ENCODE peak calls at places on chromosomes 12 and 14, in six cellular contexts. L is body of pancreas, S is mammary epithelial cell, Z is lower lobe of right lung, A is esophagus squamous epithelium, U is glutamatergic neuron. D is an unnamed sample.

GRCh38 chr12:1474059-1474537 is 120.3 kb downstream of the FBXL14 start:
- DNase-seq in A (no peak), S (peak), L (no peak), Z (no peak), U (no peak), D (no peak)

GRCh38 chr12:57627504-57628279 is 5.3 kb downstream of the B4GALNT1 start:
- DNase-seq in Z (no peak), A (no peak), S (no peak), L (no peak), U (peak), D (no peak)

GRCh38 chr14:59146484-59146883 is 42.0 kb upstream of the DAAM1 start:
- DNase-seq in Z (no peak), L (no peak), S (no peak), A (no peak), U (no peak), D (no peak)

GRCh38 chr12:16605666-16606116 is 271 bp downstream of the LMO3 start:
- DNase-seq in S (peak), L (peak), A (no peak), U (no peak), Z (peak), D (no peak)

GRCh38 chr14:69987416-69988144 is 108.4 kb downstream of the SMOC1 start:
- DNase-seq in S (no peak), Z (no peak), A (no peak), L (no peak), U (no peak), D (no peak)

GRCh38 chr12:130712346-130713065 is 3.6 kb downstream of the RIMBP2 start:
- DNase-seq in A (no peak), Z (no peak), U (no peak), S (no peak), L (no peak), D (no peak)

GRCh38 chr12:123150804-123151678 is at the start of gene PITPNM2:
- DNase-seq in L (peak), S (peak), A (no peak), Z (peak), U (peak), D (no peak)

GRCh38 chr14:57863471-57863870 is 2.4 kb downstream of the SLC35F4 start:
- DNase-seq in S (no peak), A (no peak), L (no peak), Z (no peak), U (no peak), D (no peak)

GRCh38 chr12:11607313-11608081 is 42.0 kb upstream of the ETV6 start:
- DNase-seq in L (peak), S (no peak), A (no peak), U (no peak), Z (no peak), D (no peak)

GRCh38 chr14:103994535-103995184 is 52.3 kb upstream of the RD3L start:
- DNase-seq in A (no peak), Z (no peak), U (no peak), L (no peak), S (peak), D (no peak)

GRCh38 chr12:112111931-112112330 is 3.3 kb upstream of the NAA25 start:
- DNase-seq in A (no peak), U (no peak), Z (peak), S (no peak), L (no peak), D (no peak)

GRCh38 chr12:15856097-15856982 is 25.8 kb upstream of the STRAP start:
- DNase-seq in U (no peak), S (peak), L (peak), A (no peak), Z (no peak), D (no peak)

GRCh38 chr12:110279976-110280783 is 867 bp upstream of the ATP2A2 start:
- DNase-seq in L (peak), Z (peak), A (no peak), S (peak), U (peak), D (peak)

GRCh38 chr14:93970589-93970966 is 5.8 kb downstream of the ASB2 start:
- DNase-seq in S (peak), A (no peak), Z (no peak), U (no peak), L (peak), D (peak)

GRCh38 chr14:68899033-68899603 is 80.0 kb downstream of the ACTN1 start:
- DNase-seq in A (no peak), S (no peak), U (no peak), Z (no peak), L (no peak), D (no peak)

GRCh38 chr12:57268264-57268663 is 17.3 kb upstream of the STAC3 start:
- DNase-seq in U (no peak), S (peak), L (no peak), Z (no peak), A (no peak), D (no peak)

GRCh38 chr12:51821423-51822260 is 26.9 kb downstream of the FIGNL2 start:
- DNase-seq in S (no peak), A (no peak), L (peak), U (no peak), Z (no peak), D (no peak)

DNA sequence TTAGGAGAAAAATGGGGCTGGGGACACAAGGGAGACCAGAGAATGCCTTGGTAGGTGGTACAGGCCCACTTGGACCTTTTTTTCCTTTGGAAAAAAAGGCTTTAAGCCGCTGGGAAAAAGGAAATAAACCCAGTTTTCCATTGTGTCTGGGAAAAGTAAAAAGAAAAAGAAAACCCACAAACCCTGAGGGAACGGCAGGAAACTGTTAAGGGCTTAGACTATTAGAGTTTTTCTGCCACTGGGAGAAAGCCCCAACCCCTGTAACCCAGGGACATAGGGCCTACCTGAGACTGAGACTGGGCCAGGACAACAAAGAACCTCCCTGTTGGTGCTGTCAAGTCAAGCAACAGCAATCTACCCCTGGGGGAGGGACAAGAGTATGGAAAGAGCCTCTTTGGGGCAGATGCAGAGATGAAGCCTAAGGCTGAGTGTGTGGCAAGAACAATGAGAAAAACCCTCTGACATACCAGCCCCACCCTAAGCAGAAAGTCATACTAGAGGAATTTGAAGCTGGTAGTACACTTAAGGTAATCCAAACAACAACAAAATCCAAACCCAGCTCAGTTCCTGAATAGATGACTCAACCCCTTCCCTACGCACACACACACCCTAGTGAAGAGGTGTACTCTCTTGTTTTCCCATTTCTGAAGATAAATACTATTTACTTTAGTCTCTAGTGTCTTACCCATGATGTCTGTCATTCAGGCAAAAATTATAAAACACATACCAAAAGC is 22.8 kb downstream of the ATF1 start:
- DNase-seq in S (peak), Z (no peak), L (no peak), A (no peak), U (no peak), D (no peak)
- TF ChIP-seq CTCF in S (no peak), Z (no peak), L (no peak), A (no peak), U (no peak), D (no peak)

DNA sequence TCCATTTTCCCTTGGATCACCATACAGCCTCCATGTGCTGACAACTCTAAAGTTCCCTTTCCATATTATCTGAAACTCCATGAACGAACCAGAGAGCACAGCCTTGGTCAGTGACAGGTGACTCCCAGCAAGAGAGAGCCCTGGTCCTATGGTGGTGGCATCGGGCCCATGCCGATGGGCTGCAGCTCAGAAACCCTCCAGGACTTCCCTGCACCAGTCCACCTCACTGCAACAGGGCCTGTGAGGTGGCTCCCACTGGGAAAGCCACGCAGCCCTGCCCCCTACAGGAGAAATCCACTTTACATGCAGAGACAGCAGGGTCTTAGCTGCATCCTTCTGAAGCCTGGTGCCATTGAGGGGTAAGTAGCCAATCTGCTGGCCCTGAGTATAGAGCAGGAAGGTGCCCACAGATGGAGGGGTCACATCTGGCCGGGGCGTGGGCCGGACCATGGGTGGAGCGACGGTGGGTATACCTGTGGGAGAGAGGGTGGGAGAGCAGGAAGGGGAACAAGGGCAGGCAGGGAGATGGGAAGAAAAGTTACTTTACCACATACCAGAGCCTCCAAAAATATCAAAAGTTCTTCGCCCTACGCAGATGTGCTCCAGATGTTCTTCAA is 24.7 kb downstream of the RTRAF start:
- DNase-seq in Z (no peak), S (no peak), U (peak), L (no peak), A (no peak), D (no peak)
- TF ChIP-seq CTCF in Z (no peak), S (peak), U (peak), L (no peak), A (no peak), D (peak)

GRCh38 chr12:53219956-53220856 is 11.8 kb downstream of the RARG start:
- DNase-seq in A (peak), Z (peak), S (peak), L (peak), U (peak), D (peak)

GRCh38 chr12:53220857-53221202 is 11.2 kb downstream of the RARG start:
- DNase-seq in L (peak), Z (peak), S (peak), A (peak), U (peak), D (peak)

GRCh38 chr12:53222170-53223005 is 9.6 kb downstream of the RARG start:
- DNase-seq in U (no peak), L (no peak), S (no peak), A (no peak), Z (peak), D (no peak)

GRCh38 chr12:53223006-53223305 is 9.1 kb downstream of the RARG start:
- DNase-seq in Z (peak), S (no peak), L (no peak), A (no peak), U (no peak), D (no peak)

GRCh38 chr12:53221203-53222076 is 10.6 kb downstream of the RARG start:
- DNase-seq in U (peak), A (no peak), L (peak), S (peak), Z (peak), D (peak)
- TF ChIP-seq CTCF in U (no peak), A (peak), L (peak), S (no peak), Z (peak), D (peak)

GRCh38 chr14:72514660-72515025 is 379.3 kb downstream of the DPF3 start:
- DNase-seq in U (no peak), L (no peak), A (no peak), Z (no peak), S (no peak), D (no peak)

GRCh38 chr14:72517736-72518135 is 376.2 kb downstream of the DPF3 start:
- DNase-seq in S (no peak), U (no peak), Z (no peak), L (no peak), A (no peak), D (no peak)

GRCh38 chr14:72513994-72514659 is 379.8 kb downstream of the DPF3 start:
- DNase-seq in L (no peak), Z (no peak), U (peak), S (peak), A (no peak), D (no peak)

GRCh38 chr14:72516936-72517408 is 376.9 kb downstream of the DPF3 start:
- DNase-seq in S (peak), L (peak), A (no peak), Z (no peak), U (peak), D (no peak)

DNA sequence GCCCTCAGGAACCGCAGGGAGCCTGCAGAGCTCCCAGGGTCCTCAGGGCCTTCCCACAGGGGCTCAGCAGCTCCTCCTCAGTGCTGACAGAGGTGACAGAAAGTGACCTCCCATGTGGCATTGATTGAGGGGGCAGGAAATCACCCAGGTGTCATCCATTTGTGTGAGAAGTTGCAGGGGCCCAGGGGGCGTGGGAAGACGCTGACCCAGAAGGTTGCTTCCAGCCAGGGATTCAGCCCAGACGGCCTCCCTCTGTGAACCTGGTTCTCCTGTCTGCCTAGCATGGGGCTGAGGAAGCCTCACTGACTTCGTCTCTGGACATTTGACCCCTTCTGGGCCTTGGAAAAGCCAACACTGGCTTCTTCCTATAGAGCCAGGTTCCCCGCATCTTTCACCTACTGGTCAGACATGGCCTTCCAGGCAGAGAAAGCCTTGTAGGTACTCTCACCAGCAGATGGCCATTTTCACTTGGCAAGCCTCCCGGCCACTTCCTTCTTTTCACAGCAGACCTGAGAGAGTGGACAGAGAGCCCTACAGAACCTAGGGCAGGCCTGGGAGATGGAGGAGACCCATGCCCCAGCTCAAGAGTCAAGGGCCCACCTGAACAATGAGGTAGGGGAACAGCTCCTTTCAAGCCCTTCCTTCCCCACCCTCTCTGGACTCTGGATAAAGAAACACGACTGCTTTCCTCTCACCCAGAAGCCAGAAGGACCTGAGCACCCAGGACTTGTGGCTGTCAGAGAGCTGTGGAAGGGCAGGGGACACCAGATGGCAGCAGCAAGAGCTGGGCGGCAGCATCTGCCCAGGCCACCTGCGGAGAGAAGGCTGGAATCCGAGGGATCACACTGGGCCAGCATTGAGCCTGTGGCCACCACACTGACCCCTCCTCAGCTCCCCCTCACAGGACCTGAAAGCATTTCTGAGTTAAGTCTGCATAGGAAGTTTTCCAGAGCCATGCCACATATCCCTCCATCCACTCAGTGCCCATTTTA is 377.8 kb downstream of the DPF3 start:
- DNase-seq in U (no peak), S (no peak), A (no peak), Z (no peak), L (peak), D (no peak)
- TF ChIP-seq CTCF in U (no peak), S (no peak), A (no peak), Z (no peak), L (peak), D (no peak)

D was measured in CD14-positive monocyte.